ENCODE peak calls at places on chromosomes 1 and 21, in seven cellular contexts. One of them, this sample, is unnamed.

GRCh38 chr1:224644553-224645154 is 28.5 kb downstream of the CNIH3 start:
- DNase-seq in astrocyte of the hippocampus: peak; percentile 68
- DNase-seq in stimulated activated CD8-positive, alpha-beta memory T cell treated with anti-CD3 and anti-CD28 coated beads, Interleukin-2, amount 100 ng/mL, for 1 hour: peak; percentile 30
- DNase-seq in COR-L47: peak; percentile 11
- DNase-seq in activated naive CD4-positive, alpha-beta T cell treated with anti-CD3 and anti-CD28 coated beads, Interleukin-2, amount 50 U/mL, for 72 hours: peak; percentile 67
- DNase-seq in NCI-H1417: peak; percentile 39
- DNase-seq in Calu3: peak; percentile 66
- DNase-seq in this sample: peak; percentile 37

GRCh38 chr1:151832318-151832984 is 849 bp upstream of the RORC start:
- DNase-seq in astrocyte of the hippocampus: peak; percentile 64
- DNase-seq in stimulated activated CD8-positive, alpha-beta memory T cell treated with anti-CD3 and anti-CD28 coated beads, Interleukin-2, amount 100 ng/mL, for 1 hour: no peak
- DNase-seq in COR-L47: peak; percentile 80
- DNase-seq in activated naive CD4-positive, alpha-beta T cell treated with anti-CD3 and anti-CD28 coated beads, Interleukin-2, amount 50 U/mL, for 72 hours: no peak
- DNase-seq in NCI-H1417: peak; percentile 68
- DNase-seq in Calu3: peak; percentile 60
- DNase-seq in this sample: no peak

GRCh38 chr1:100953915-100954314 is 58.0 kb downstream of the SLC30A7 start:
- DNase-seq in astrocyte of the hippocampus: no peak
- DNase-seq in stimulated activated CD8-positive, alpha-beta memory T cell treated with anti-CD3 and anti-CD28 coated beads, Interleukin-2, amount 100 ng/mL, for 1 hour: no peak
- DNase-seq in COR-L47: no peak
- DNase-seq in activated naive CD4-positive, alpha-beta T cell treated with anti-CD3 and anti-CD28 coated beads, Interleukin-2, amount 50 U/mL, for 72 hours: no peak
- DNase-seq in NCI-H1417: no peak
- DNase-seq in Calu3: no peak
- DNase-seq in this sample: no peak

GRCh38 chr1:23013657-23014056 is 2.0 kb downstream of the TEX46 start:
- DNase-seq in astrocyte of the hippocampus: peak; percentile 21
- DNase-seq in stimulated activated CD8-positive, alpha-beta memory T cell treated with anti-CD3 and anti-CD28 coated beads, Interleukin-2, amount 100 ng/mL, for 1 hour: no peak
- DNase-seq in COR-L47: peak; percentile 93
- DNase-seq in activated naive CD4-positive, alpha-beta T cell treated with anti-CD3 and anti-CD28 coated beads, Interleukin-2, amount 50 U/mL, for 72 hours: no peak
- DNase-seq in NCI-H1417: peak; percentile 91
- DNase-seq in Calu3: no peak
- DNase-seq in this sample: peak; percentile 77

GRCh38 chr1:176522310-176522846 is 59.4 kb downstream of the PAPPA2 start:
- DNase-seq in astrocyte of the hippocampus: no peak
- DNase-seq in stimulated activated CD8-positive, alpha-beta memory T cell treated with anti-CD3 and anti-CD28 coated beads, Interleukin-2, amount 100 ng/mL, for 1 hour: no peak
- DNase-seq in COR-L47: no peak
- DNase-seq in activated naive CD4-positive, alpha-beta T cell treated with anti-CD3 and anti-CD28 coated beads, Interleukin-2, amount 50 U/mL, for 72 hours: no peak
- DNase-seq in NCI-H1417: no peak
- DNase-seq in Calu3: no peak
- DNase-seq in this sample: no peak

GRCh38 chr1:109950509-109950908 is 34.1 kb upstream of the AHCYL1 start:
- DNase-seq in astrocyte of the hippocampus: no peak
- DNase-seq in stimulated activated CD8-positive, alpha-beta memory T cell treated with anti-CD3 and anti-CD28 coated beads, Interleukin-2, amount 100 ng/mL, for 1 hour: no peak
- DNase-seq in COR-L47: no peak
- DNase-seq in activated naive CD4-positive, alpha-beta T cell treated with anti-CD3 and anti-CD28 coated beads, Interleukin-2, amount 50 U/mL, for 72 hours: no peak
- DNase-seq in NCI-H1417: no peak
- DNase-seq in Calu3: no peak
- DNase-seq in this sample: no peak

GRCh38 chr21:15549671-15550070 is 180.1 kb upstream of the USP25 start:
- DNase-seq in astrocyte of the hippocampus: peak; percentile 3
- DNase-seq in stimulated activated CD8-positive, alpha-beta memory T cell treated with anti-CD3 and anti-CD28 coated beads, Interleukin-2, amount 100 ng/mL, for 1 hour: no peak
- DNase-seq in COR-L47: no peak
- DNase-seq in activated naive CD4-positive, alpha-beta T cell treated with anti-CD3 and anti-CD28 coated beads, Interleukin-2, amount 50 U/mL, for 72 hours: no peak
- DNase-seq in NCI-H1417: no peak
- DNase-seq in Calu3: no peak
- DNase-seq in this sample: no peak

GRCh38 chr1:228364706-228365213 is 41.9 kb downstream of the TRIM11 start:
- DNase-seq in astrocyte of the hippocampus: no peak
- DNase-seq in stimulated activated CD8-positive, alpha-beta memory T cell treated with anti-CD3 and anti-CD28 coated beads, Interleukin-2, amount 100 ng/mL, for 1 hour: no peak
- DNase-seq in COR-L47: no peak
- DNase-seq in activated naive CD4-positive, alpha-beta T cell treated with anti-CD3 and anti-CD28 coated beads, Interleukin-2, amount 50 U/mL, for 72 hours: no peak
- DNase-seq in NCI-H1417: no peak
- DNase-seq in Calu3: no peak
- DNase-seq in this sample: no peak

GRCh38 chr1:174191255-174191906 is 32.1 kb downstream of the RABGAP1L start:
- DNase-seq in astrocyte of the hippocampus: peak; percentile 73
- DNase-seq in stimulated activated CD8-positive, alpha-beta memory T cell treated with anti-CD3 and anti-CD28 coated beads, Interleukin-2, amount 100 ng/mL, for 1 hour: no peak
- DNase-seq in COR-L47: no peak
- DNase-seq in activated naive CD4-positive, alpha-beta T cell treated with anti-CD3 and anti-CD28 coated beads, Interleukin-2, amount 50 U/mL, for 72 hours: no peak
- DNase-seq in NCI-H1417: no peak
- DNase-seq in Calu3: no peak
- DNase-seq in this sample: no peak

GRCh38 chr1:232999960-233000625 is 49.7 kb downstream of the NTPCR start:
- DNase-seq in astrocyte of the hippocampus: no peak
- DNase-seq in stimulated activated CD8-positive, alpha-beta memory T cell treated with anti-CD3 and anti-CD28 coated beads, Interleukin-2, amount 100 ng/mL, for 1 hour: no peak
- DNase-seq in COR-L47: no peak
- DNase-seq in activated naive CD4-positive, alpha-beta T cell treated with anti-CD3 and anti-CD28 coated beads, Interleukin-2, amount 50 U/mL, for 72 hours: no peak
- DNase-seq in NCI-H1417: no peak
- DNase-seq in Calu3: no peak
- DNase-seq in this sample: no peak

GRCh38 chr1:247322849-247323586 is 8.6 kb downstream of the ZNF496 start:
- DNase-seq in astrocyte of the hippocampus: peak; percentile 9
- DNase-seq in stimulated activated CD8-positive, alpha-beta memory T cell treated with anti-CD3 and anti-CD28 coated beads, Interleukin-2, amount 100 ng/mL, for 1 hour: no peak
- DNase-seq in COR-L47: no peak
- DNase-seq in activated naive CD4-positive, alpha-beta T cell treated with anti-CD3 and anti-CD28 coated beads, Interleukin-2, amount 50 U/mL, for 72 hours: no peak
- DNase-seq in NCI-H1417: no peak
- DNase-seq in Calu3: no peak
- DNase-seq in this sample: no peak

This sample was measured in NCI-H526 treated with DMSO at 0.1 percent for 48 hours.